ENCODE peak calls at places on chromosomes 11 and 22, in six cellular contexts. R is naive thymus-derived CD4-positive, alpha-beta T cell; K is activated naive CD8-positive, alpha-beta T cell treated with anti-CD3 and anti-CD28 coated beads for 36 hours; M is mesenchymal stem cell; C is AG04449; N is central memory CD4-positive, alpha-beta T cell. U is an unnamed sample.

GRCh38 chr11:121886005-121886739 is 229.8 kb downstream of the BLID start:
- DNase-seq in K (no peak), C (no peak), N (no peak), M (no peak), R (no peak), U (peak)

GRCh38 chr11:73198677-73199076 is 19.4 kb upstream of the P2RY2 start:
- DNase-seq in M (peak), K (no peak), R (no peak), N (no peak), C (no peak), U (no peak)

GRCh38 chr22:45966320-45966891 is 10.6 kb downstream of the WNT7B start:
- DNase-seq in K (no peak), C (no peak), N (no peak), R (no peak), M (no peak), U (peak)

GRCh38 chr22:30224161-30224857 is 22.2 kb downstream of the LIF start:
- DNase-seq in M (peak), R (no peak), K (no peak), N (no peak), C (no peak), U (no peak)

GRCh38 chr11:121615506-121615905 is 162.7 kb upstream of the SORL1-AS1 start:
- DNase-seq in M (peak), C (no peak), K (no peak), N (no peak), R (no peak), U (no peak)

GRCh38 chr22:23401111-23401909 is 178.8 kb downstream of the IGLL1 start:
- DNase-seq in C (peak), K (no peak), N (no peak), M (peak), R (no peak), U (no peak)

GRCh38 chr11:12864316-12865156 is 144.6 kb upstream of the RASSF10 start:
- DNase-seq in K (no peak), N (no peak), M (peak), R (no peak), C (peak), U (no peak)

GRCh38 chr11:111589114-111589513 is 13.1 kb upstream of the SIK2 start:
- DNase-seq in N (no peak), C (no peak), M (no peak), R (no peak), K (no peak), U (no peak)

GRCh38 chr22:42283288-42284229 is 13.1 kb upstream of the TCF20 start:
- DNase-seq in N (peak), C (no peak), R (peak), K (peak), M (peak), U (no peak)

GRCh38 chr11:92707173-92707619 is 262.3 kb upstream of the MTNR1B start:
- DNase-seq in R (no peak), N (no peak), C (no peak), K (no peak), M (no peak), U (no peak)

GRCh38 chr11:14656536-14657457 is 13.2 kb downstream of the PDE3B start:
- DNase-seq in R (no peak), K (no peak), N (no peak), M (no peak), C (no peak), U (no peak)